ENCODE peak calls at places on chromosomes 11 and 22, in eight cellular contexts. One of them, this sample, is unnamed.

GRCh38 chr22:28018461-28018927 is 99.4 kb upstream of the PITPNB start:
- DNase-seq in fibroblast of mammary gland: no peak
- DNase-seq in brain microvascular endothelial cell: no peak
- DNase-seq in AG10803: no peak
- DNase-seq in astrocyte of the spinal cord: no peak
- DNase-seq in MM.1S: no peak
- DNase-seq in RWPE1: no peak
- DNase-seq in GM12878: no peak
- DNase-seq in this sample: no peak

GRCh38 chr11:18844753-18845367 is 53.3 kb upstream of the PTPN5 start:
- DNase-seq in AG10803: peak; percentile 42
- DNase-seq in fibroblast of mammary gland: peak; percentile 48
- DNase-seq in brain microvascular endothelial cell: peak; percentile 37
- DNase-seq in GM12878: no peak
- DNase-seq in MM.1S: peak; percentile 58
- DNase-seq in RWPE1: peak; percentile 44
- DNase-seq in astrocyte of the spinal cord: peak; percentile 14
- DNase-seq in this sample: peak; percentile 72

GRCh38 chr11:64453466-64453865 is 94.5 kb downstream of the RPS6KA4 start:
- DNase-seq in astrocyte of the spinal cord: no peak
- DNase-seq in AG10803: no peak
- DNase-seq in GM12878: no peak
- DNase-seq in MM.1S: no peak
- DNase-seq in brain microvascular endothelial cell: no peak
- DNase-seq in fibroblast of mammary gland: no peak
- DNase-seq in RWPE1: no peak
- DNase-seq in this sample: no peak

GRCh38 chr11:2293396-2294339 is 8.1 kb downstream of the C11orf21 start:
- DNase-seq in AG10803: no peak
- DNase-seq in GM12878: no peak
- DNase-seq in RWPE1: no peak
- DNase-seq in MM.1S: no peak
- DNase-seq in fibroblast of mammary gland: no peak
- DNase-seq in brain microvascular endothelial cell: no peak
- DNase-seq in astrocyte of the spinal cord: no peak
- DNase-seq in this sample: no peak

GRCh38 chr11:108734956-108735559 is 70.2 kb downstream of the DDX10 start:
- DNase-seq in AG10803: no peak
- DNase-seq in GM12878: no peak
- DNase-seq in RWPE1: no peak
- DNase-seq in MM.1S: peak; percentile 40
- DNase-seq in brain microvascular endothelial cell: peak; percentile 28
- DNase-seq in astrocyte of the spinal cord: peak; percentile 14
- DNase-seq in fibroblast of mammary gland: peak; percentile 34
- DNase-seq in this sample: peak; percentile 49

GRCh38 chr11:1639102-1639620 is 9.6 kb downstream of the KRTAP5-5 start:
- DNase-seq in GM12878: no peak
- DNase-seq in brain microvascular endothelial cell: no peak
- DNase-seq in astrocyte of the spinal cord: no peak
- DNase-seq in RWPE1: no peak
- DNase-seq in AG10803: no peak
- DNase-seq in MM.1S: no peak
- DNase-seq in fibroblast of mammary gland: no peak
- DNase-seq in this sample: no peak

GRCh38 chr11:106998126-106998525 is 20.1 kb downstream of the GUCY1A2 start:
- DNase-seq in fibroblast of mammary gland: peak; percentile 71
- DNase-seq in GM12878: no peak
- DNase-seq in AG10803: peak; percentile 91
- DNase-seq in MM.1S: no peak
- DNase-seq in brain microvascular endothelial cell: no peak
- DNase-seq in astrocyte of the spinal cord: peak; percentile 61
- DNase-seq in RWPE1: no peak
- DNase-seq in this sample: peak; percentile 67

GRCh38 chr22:48719978-48720661 is 1107.6 kb downstream of the BRD1 start:
- DNase-seq in MM.1S: no peak
- DNase-seq in astrocyte of the spinal cord: no peak
- DNase-seq in GM12878: no peak
- DNase-seq in fibroblast of mammary gland: no peak
- DNase-seq in brain microvascular endothelial cell: no peak
- DNase-seq in RWPE1: no peak
- DNase-seq in AG10803: no peak
- DNase-seq in this sample: no peak

GRCh38 chr11:76278526-76278925 is 72.2 kb upstream of the WNT11 start:
- DNase-seq in astrocyte of the spinal cord: no peak
- DNase-seq in RWPE1: no peak
- DNase-seq in brain microvascular endothelial cell: no peak
- DNase-seq in AG10803: no peak
- DNase-seq in GM12878: no peak
- DNase-seq in MM.1S: no peak
- DNase-seq in fibroblast of mammary gland: no peak
- DNase-seq in this sample: no peak

GRCh38 chr11:43359432-43359818 is 705 bp downstream of the TTC17 start:
- DNase-seq in AG10803: peak; percentile 26
- DNase-seq in GM12878: peak; percentile 21
- DNase-seq in RWPE1: peak; percentile 39
- DNase-seq in astrocyte of the spinal cord: peak; percentile 20
- DNase-seq in brain microvascular endothelial cell: peak; percentile 17
- DNase-seq in MM.1S: peak; percentile 59
- DNase-seq in fibroblast of mammary gland: peak; percentile 31
- DNase-seq in this sample: peak; percentile 57

GRCh38 chr11:74024630-74025029 is 15.7 kb upstream of the UCP3 start:
- DNase-seq in MM.1S: no peak
- DNase-seq in RWPE1: no peak
- DNase-seq in brain microvascular endothelial cell: peak; percentile 89
- DNase-seq in astrocyte of the spinal cord: peak; percentile 87
- DNase-seq in fibroblast of mammary gland: peak; percentile 94
- DNase-seq in AG10803: peak; percentile 88
- DNase-seq in GM12878: no peak
- DNase-seq in this sample: peak; percentile 96

GRCh38 chr11:127843483-127844396 is 743.6 kb downstream of the ETS1 start:
- DNase-seq in fibroblast of mammary gland: peak; percentile 63
- DNase-seq in brain microvascular endothelial cell: peak; percentile 79
- DNase-seq in RWPE1: peak; percentile 61
- DNase-seq in AG10803: peak; percentile 71
- DNase-seq in MM.1S: peak; percentile 78
- DNase-seq in GM12878: no peak
- DNase-seq in astrocyte of the spinal cord: peak; percentile 61
- DNase-seq in this sample: peak; percentile 76

GRCh38 chr11:58923300-58923788 is 15.9 kb upstream of the GLYATL1 start:
- DNase-seq in fibroblast of mammary gland: peak; percentile 41
- DNase-seq in GM12878: no peak
- DNase-seq in MM.1S: peak; percentile 75
- DNase-seq in astrocyte of the spinal cord: peak; percentile 54
- DNase-seq in brain microvascular endothelial cell: peak; percentile 18
- DNase-seq in RWPE1: no peak
- DNase-seq in AG10803: peak; percentile 36
- DNase-seq in this sample: peak; percentile 35

GRCh38 chr11:108135845-108136599 is 14.7 kb downstream of the ACAT1 start:
- DNase-seq in fibroblast of mammary gland: peak; percentile 34
- DNase-seq in RWPE1: no peak
- DNase-seq in GM12878: no peak
- DNase-seq in brain microvascular endothelial cell: no peak
- DNase-seq in astrocyte of the spinal cord: peak; percentile 27
- DNase-seq in MM.1S: peak; percentile 72
- DNase-seq in AG10803: peak; percentile 66
- DNase-seq in this sample: peak; percentile 55

GRCh38 chr22:17980638-17981051 is 43.7 kb downstream of the MICAL3 start:
- DNase-seq in fibroblast of mammary gland: peak; percentile 23
- DNase-seq in RWPE1: no peak
- DNase-seq in AG10803: no peak
- DNase-seq in brain microvascular endothelial cell: no peak
- DNase-seq in MM.1S: no peak
- DNase-seq in GM12878: no peak
- DNase-seq in astrocyte of the spinal cord: no peak
- DNase-seq in this sample: no peak

GRCh38 chr22:40582063-40582462 is 54.5 kb downstream of the MRTFA start:
- DNase-seq in AG10803: no peak
- DNase-seq in astrocyte of the spinal cord: no peak
- DNase-seq in RWPE1: no peak
- DNase-seq in MM.1S: no peak
- DNase-seq in fibroblast of mammary gland: no peak
- DNase-seq in brain microvascular endothelial cell: no peak
- DNase-seq in GM12878: no peak
- DNase-seq in this sample: no peak

GRCh38 chr11:2261436-2262230 is 8.8 kb downstream of the ASCL2 start:
- DNase-seq in brain microvascular endothelial cell: no peak
- DNase-seq in astrocyte of the spinal cord: no peak
- DNase-seq in fibroblast of mammary gland: no peak
- DNase-seq in AG10803: no peak
- DNase-seq in MM.1S: no peak
- DNase-seq in RWPE1: no peak
- DNase-seq in GM12878: no peak
- DNase-seq in this sample: no peak

GRCh38 chr11:112310414-112310813 is 49.8 kb upstream of the PLET1 start:
- DNase-seq in AG10803: peak; percentile 26
- DNase-seq in MM.1S: no peak
- DNase-seq in brain microvascular endothelial cell: no peak
- DNase-seq in astrocyte of the spinal cord: no peak
- DNase-seq in fibroblast of mammary gland: peak; percentile 51
- DNase-seq in RWPE1: peak; percentile 49
- DNase-seq in GM12878: no peak
- DNase-seq in this sample: peak; percentile 81

GRCh38 chr11:70063121-70063520 is 15.0 kb upstream of the ANO1 start:
- DNase-seq in astrocyte of the spinal cord: no peak
- DNase-seq in RWPE1: no peak
- DNase-seq in GM12878: no peak
- DNase-seq in AG10803: no peak
- DNase-seq in brain microvascular endothelial cell: no peak
- DNase-seq in MM.1S: no peak
- DNase-seq in fibroblast of mammary gland: no peak
- DNase-seq in this sample: no peak

GRCh38 chr11:133163463-133164419 is 368.6 kb downstream of the OPCML start:
- DNase-seq in brain microvascular endothelial cell: peak; percentile 36
- DNase-seq in astrocyte of the spinal cord: peak; percentile 5
- DNase-seq in MM.1S: peak; percentile 29
- DNase-seq in GM12878: peak; percentile 8
- DNase-seq in RWPE1: no peak
- DNase-seq in AG10803: peak; percentile 57
- DNase-seq in fibroblast of mammary gland: peak; percentile 34
- DNase-seq in this sample: peak; percentile 52

GRCh38 chr11:126766425-126766824 is 234.1 kb downstream of the KIRREL3 start:
- DNase-seq in AG10803: no peak
- DNase-seq in brain microvascular endothelial cell: no peak
- DNase-seq in RWPE1: no peak
- DNase-seq in astrocyte of the spinal cord: no peak
- DNase-seq in MM.1S: no peak
- DNase-seq in GM12878: no peak
- DNase-seq in fibroblast of mammary gland: no peak
- DNase-seq in this sample: no peak
- TF ChIP-seq CTCF in AG10803: peak; percentile 2
- TF ChIP-seq CTCF in brain microvascular endothelial cell: no peak
- TF ChIP-seq CTCF in RWPE1: no peak
- TF ChIP-seq CTCF in astrocyte of the spinal cord: no peak
- TF ChIP-seq CTCF in MM.1S: no peak
- TF ChIP-seq CTCF in GM12878: no peak
- TF ChIP-seq CTCF in fibroblast of mammary gland: no peak
- TF ChIP-seq CTCF in this sample: no peak

DNA sequence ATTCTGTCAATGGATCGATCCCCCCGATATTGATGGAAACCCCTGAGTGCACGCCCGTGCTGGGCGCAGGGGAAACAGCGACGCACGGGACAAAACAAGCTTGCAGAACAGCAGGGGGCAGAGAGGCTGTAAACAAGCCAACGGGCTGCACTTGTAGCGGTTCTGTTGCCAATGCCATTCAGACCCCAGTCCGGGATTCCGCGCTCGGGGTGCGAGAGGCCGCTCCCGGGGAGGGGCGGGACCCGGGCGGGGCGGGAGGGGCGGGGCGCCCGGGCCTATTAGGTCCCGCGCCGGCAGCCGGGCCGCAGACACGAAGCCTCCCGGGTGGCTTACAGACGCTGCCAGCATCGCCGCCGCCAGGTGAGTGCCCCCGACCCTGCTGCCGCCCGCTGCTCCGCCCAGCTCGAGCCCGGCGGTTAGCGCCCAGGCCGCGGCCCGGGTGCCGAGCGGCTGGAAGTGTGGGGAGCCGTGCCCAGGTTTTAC is at the start of gene BIK:
- DNase-seq in astrocyte of the spinal cord: no peak
- DNase-seq in GM12878: no peak
- DNase-seq in fibroblast of mammary gland: peak; percentile 14
- DNase-seq in AG10803: peak; percentile 17
- DNase-seq in RWPE1: peak; percentile 19
- DNase-seq in brain microvascular endothelial cell: no peak
- DNase-seq in MM.1S: peak; percentile 61
- DNase-seq in this sample: no peak
- TF ChIP-seq CTCF in astrocyte of the spinal cord: peak; percentile 8
- TF ChIP-seq CTCF in GM12878: peak; percentile 35
- TF ChIP-seq CTCF in fibroblast of mammary gland: peak; percentile 27
- TF ChIP-seq CTCF in AG10803: peak; percentile 39
- TF ChIP-seq CTCF in RWPE1: no peak
- TF ChIP-seq CTCF in brain microvascular endothelial cell: peak; percentile 40
- TF ChIP-seq CTCF in MM.1S: peak; percentile 26
- TF ChIP-seq CTCF in this sample: no peak

DNA sequence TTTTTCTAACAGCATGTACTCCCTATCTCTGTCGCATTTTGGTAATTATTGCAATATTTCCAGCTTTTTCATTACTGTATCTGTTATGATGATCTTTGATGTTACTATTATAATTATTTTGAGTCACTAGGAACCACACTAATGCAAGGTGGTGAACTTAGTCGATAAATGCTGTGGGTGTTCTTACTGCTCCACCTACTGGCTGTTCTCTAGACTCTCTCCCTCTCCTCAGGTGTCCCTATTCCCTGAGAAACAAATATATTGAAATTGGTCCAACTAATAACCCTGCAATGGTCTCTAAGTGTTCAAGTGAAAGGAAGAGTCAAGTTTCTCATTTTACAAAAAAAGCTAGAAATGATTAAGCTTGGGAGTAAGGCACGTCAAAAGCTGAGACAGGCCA is 10.5 kb downstream of the ARL14EP start:
- DNase-seq in fibroblast of mammary gland: peak; percentile 24
- DNase-seq in astrocyte of the spinal cord: no peak
- DNase-seq in MM.1S: no peak
- DNase-seq in AG10803: no peak
- DNase-seq in RWPE1: no peak
- DNase-seq in brain microvascular endothelial cell: no peak
- DNase-seq in GM12878: no peak
- DNase-seq in this sample: peak; percentile 58
- TF ChIP-seq CTCF in fibroblast of mammary gland: peak; percentile 54
- TF ChIP-seq CTCF in astrocyte of the spinal cord: peak; percentile 62
- TF ChIP-seq CTCF in MM.1S: peak; percentile 60
- TF ChIP-seq CTCF in AG10803: peak; percentile 49
- TF ChIP-seq CTCF in RWPE1: peak; percentile 43
- TF ChIP-seq CTCF in brain microvascular endothelial cell: peak; percentile 70
- TF ChIP-seq CTCF in GM12878: peak; percentile 49
- TF ChIP-seq CTCF in this sample: peak; percentile 70

DNA sequence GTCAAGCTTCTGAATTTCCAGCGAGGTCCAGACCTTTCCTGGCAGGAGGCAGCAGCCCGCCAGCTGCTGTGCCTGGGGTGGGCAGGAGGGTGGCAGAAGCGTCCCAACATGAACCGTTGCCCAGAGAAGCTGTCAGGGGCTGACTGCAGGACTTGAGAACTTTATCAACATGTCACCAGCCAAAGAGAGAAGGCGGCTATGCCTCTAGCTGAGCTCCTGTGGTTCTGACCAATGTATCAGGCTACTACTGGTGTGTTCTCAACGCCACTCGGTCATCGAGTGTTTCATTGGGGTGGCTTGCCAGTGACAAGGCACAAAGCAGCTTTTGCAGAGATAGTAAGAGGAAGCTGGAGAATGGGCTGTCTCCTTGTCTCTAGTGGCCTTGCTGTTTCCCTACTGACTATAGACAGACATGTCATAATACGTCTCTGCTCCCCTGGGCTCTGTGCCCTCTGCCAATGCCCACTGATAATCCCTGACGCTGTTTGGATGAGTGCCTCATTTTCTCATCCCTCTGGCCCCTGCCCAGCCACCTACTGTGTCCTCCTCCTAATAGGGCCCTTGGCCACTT is 17.6 kb upstream of the ASCC2 start:
- DNase-seq in RWPE1: no peak
- DNase-seq in fibroblast of mammary gland: no peak
- DNase-seq in AG10803: no peak
- DNase-seq in MM.1S: no peak
- DNase-seq in astrocyte of the spinal cord: no peak
- DNase-seq in GM12878: no peak
- DNase-seq in brain microvascular endothelial cell: no peak
- DNase-seq in this sample: no peak
- TF ChIP-seq CTCF in RWPE1: no peak
- TF ChIP-seq CTCF in fibroblast of mammary gland: no peak
- TF ChIP-seq CTCF in AG10803: no peak
- TF ChIP-seq CTCF in MM.1S: no peak
- TF ChIP-seq CTCF in astrocyte of the spinal cord: no peak
- TF ChIP-seq CTCF in GM12878: no peak
- TF ChIP-seq CTCF in brain microvascular endothelial cell: no peak
- TF ChIP-seq CTCF in this sample: no peak

This sample was measured in choroid plexus epithelial cell.